ENCODE peak calls at places on chromosomes 11 and 22, in five cellular contexts. One of them, this sample, is unnamed.

GRCh38 chr11:26297179-26297970 is 34.6 kb upstream of the ANO3 start:
- DNase-seq in neural crest cell: peak
- DNase-seq in colonic mucosa: no peak
- DNase-seq in effector CD4-positive, alpha-beta T cell: no peak
- DNase-seq in cardiac fibroblast: peak
- DNase-seq in this sample: peak

GRCh38 chr11:15714641-15715399 is 600.1 kb downstream of the INSC start:
- DNase-seq in effector CD4-positive, alpha-beta T cell: no peak
- DNase-seq in cardiac fibroblast: no peak
- DNase-seq in colonic mucosa: no peak
- DNase-seq in neural crest cell: no peak
- DNase-seq in this sample: no peak

GRCh38 chr22:37190262-37190780 is 2.3 kb upstream of the C1QTNF6 start:
- DNase-seq in neural crest cell: no peak
- DNase-seq in colonic mucosa: no peak
- DNase-seq in effector CD4-positive, alpha-beta T cell: no peak
- DNase-seq in cardiac fibroblast: no peak
- DNase-seq in this sample: peak

GRCh38 chr11:75069473-75069872 is 27.2 kb downstream of the OR2AT4 start:
- DNase-seq in cardiac fibroblast: no peak
- DNase-seq in effector CD4-positive, alpha-beta T cell: no peak
- DNase-seq in colonic mucosa: no peak
- DNase-seq in neural crest cell: no peak
- DNase-seq in this sample: no peak

GRCh38 chr11:83628622-83629347 is 342.6 kb upstream of the CCDC90B start:
- DNase-seq in colonic mucosa: no peak
- DNase-seq in cardiac fibroblast: no peak
- DNase-seq in effector CD4-positive, alpha-beta T cell: no peak
- DNase-seq in neural crest cell: no peak
- DNase-seq in this sample: no peak

GRCh38 chr11:19683862-19684491 is 28.7 kb upstream of the NAV2 start:
- DNase-seq in cardiac fibroblast: no peak
- DNase-seq in effector CD4-positive, alpha-beta T cell: no peak
- DNase-seq in colonic mucosa: no peak
- DNase-seq in neural crest cell: no peak
- DNase-seq in this sample: no peak

GRCh38 chr11:12329797-12330196 is 47.6 kb upstream of the PARVA start:
- DNase-seq in cardiac fibroblast: no peak
- DNase-seq in neural crest cell: no peak
- DNase-seq in colonic mucosa: no peak
- DNase-seq in effector CD4-positive, alpha-beta T cell: no peak
- DNase-seq in this sample: peak

GRCh38 chr11:126415128-126415527 is 59.6 kb downstream of the ST3GAL4 start:
- DNase-seq in effector CD4-positive, alpha-beta T cell: no peak
- DNase-seq in colonic mucosa: peak
- DNase-seq in cardiac fibroblast: peak
- DNase-seq in neural crest cell: no peak
- DNase-seq in this sample: peak

GRCh38 chr11:92384807-92385206 is 160.2 kb downstream of the FAT3 start:
- DNase-seq in cardiac fibroblast: peak
- DNase-seq in effector CD4-positive, alpha-beta T cell: no peak
- DNase-seq in neural crest cell: no peak
- DNase-seq in colonic mucosa: no peak
- DNase-seq in this sample: peak

GRCh38 chr11:67160872-67161783 is 42.1 kb downstream of the KDM2A start:
- DNase-seq in effector CD4-positive, alpha-beta T cell: no peak
- DNase-seq in neural crest cell: no peak
- DNase-seq in cardiac fibroblast: no peak
- DNase-seq in colonic mucosa: no peak
- DNase-seq in this sample: peak

GRCh38 chr11:1353383-1354124 is 36.2 kb upstream of the BRSK2 start:
- DNase-seq in cardiac fibroblast: no peak
- DNase-seq in colonic mucosa: no peak
- DNase-seq in neural crest cell: no peak
- DNase-seq in effector CD4-positive, alpha-beta T cell: no peak
- DNase-seq in this sample: no peak

GRCh38 chr11:83864412-83865057 is 578.4 kb upstream of the CCDC90B start:
- DNase-seq in cardiac fibroblast: no peak
- DNase-seq in colonic mucosa: no peak
- DNase-seq in effector CD4-positive, alpha-beta T cell: no peak
- DNase-seq in neural crest cell: no peak
- DNase-seq in this sample: no peak

GRCh38 chr11:109424893-109425292 is 2.9 kb downstream of the C11orf87 start:
- DNase-seq in effector CD4-positive, alpha-beta T cell: no peak
- DNase-seq in colonic mucosa: peak
- DNase-seq in cardiac fibroblast: no peak
- DNase-seq in neural crest cell: peak
- DNase-seq in this sample: no peak

GRCh38 chr22:35726398-35726797 is 8.7 kb downstream of the APOL5 start:
- DNase-seq in cardiac fibroblast: no peak
- DNase-seq in colonic mucosa: no peak
- DNase-seq in effector CD4-positive, alpha-beta T cell: no peak
- DNase-seq in neural crest cell: no peak
- DNase-seq in this sample: no peak

GRCh38 chr11:113446112-113446511 is 29.1 kb downstream of the DRD2 start:
- DNase-seq in cardiac fibroblast: peak
- DNase-seq in effector CD4-positive, alpha-beta T cell: no peak
- DNase-seq in neural crest cell: no peak
- DNase-seq in colonic mucosa: no peak
- DNase-seq in this sample: no peak

GRCh38 chr11:74449369-74449931 is 17.9 kb downstream of the KCNE3 start:
- DNase-seq in effector CD4-positive, alpha-beta T cell: peak
- DNase-seq in colonic mucosa: peak
- DNase-seq in neural crest cell: peak
- DNase-seq in cardiac fibroblast: peak
- DNase-seq in this sample: peak

GRCh38 chr22:25111579-25112517 is 87.8 kb upstream of the CRYBB3 start:
- DNase-seq in effector CD4-positive, alpha-beta T cell: no peak
- DNase-seq in cardiac fibroblast: peak
- DNase-seq in neural crest cell: no peak
- DNase-seq in colonic mucosa: peak
- DNase-seq in this sample: no peak

GRCh38 chr11:65476632-65477270 is 22.1 kb upstream of the MALAT1 start:
- DNase-seq in effector CD4-positive, alpha-beta T cell: no peak
- DNase-seq in colonic mucosa: peak
- DNase-seq in cardiac fibroblast: no peak
- DNase-seq in neural crest cell: no peak
- DNase-seq in this sample: peak

GRCh38 chr11:46948378-46949131 is 12.0 kb downstream of the CSTPP1 start:
- DNase-seq in neural crest cell: no peak
- DNase-seq in colonic mucosa: peak
- DNase-seq in effector CD4-positive, alpha-beta T cell: no peak
- DNase-seq in cardiac fibroblast: peak
- DNase-seq in this sample: peak

GRCh38 chr11:101880208-101880607 is 34.6 kb upstream of the CEP126 start:
- DNase-seq in cardiac fibroblast: peak
- DNase-seq in effector CD4-positive, alpha-beta T cell: no peak
- DNase-seq in neural crest cell: no peak
- DNase-seq in colonic mucosa: no peak
- DNase-seq in this sample: peak

GRCh38 chr22:38835888-38836301 is 7.9 kb downstream of the NPTXR start:
- DNase-seq in neural crest cell: no peak
- DNase-seq in effector CD4-positive, alpha-beta T cell: no peak
- DNase-seq in colonic mucosa: no peak
- DNase-seq in cardiac fibroblast: no peak
- DNase-seq in this sample: no peak

GRCh38 chr11:65217441-65218423 is 36.0 kb downstream of the CAPN1 start:
- DNase-seq in effector CD4-positive, alpha-beta T cell: no peak
- DNase-seq in cardiac fibroblast: no peak
- DNase-seq in neural crest cell: no peak
- DNase-seq in colonic mucosa: no peak
- DNase-seq in this sample: no peak

GRCh38 chr22:33002035-33002434 is 56.1 kb downstream of the SYN3 start:
- DNase-seq in effector CD4-positive, alpha-beta T cell: no peak
- DNase-seq in neural crest cell: no peak
- DNase-seq in cardiac fibroblast: no peak
- DNase-seq in colonic mucosa: no peak
- DNase-seq in this sample: no peak

GRCh38 chr11:4606231-4607015 is 1.6 kb downstream of the TRIM68 start:
- DNase-seq in neural crest cell: no peak
- DNase-seq in effector CD4-positive, alpha-beta T cell: no peak
- DNase-seq in colonic mucosa: peak
- DNase-seq in cardiac fibroblast: peak
- DNase-seq in this sample: peak

GRCh38 chr11:128621491-128622136 is 34.3 kb upstream of the ETS1 start:
- DNase-seq in neural crest cell: no peak
- DNase-seq in cardiac fibroblast: peak
- DNase-seq in effector CD4-positive, alpha-beta T cell: no peak
- DNase-seq in colonic mucosa: no peak
- DNase-seq in this sample: peak

GRCh38 chr22:20750461-20751184 is 23.3 kb upstream of the SERPIND1 start:
- DNase-seq in cardiac fibroblast: peak
- DNase-seq in effector CD4-positive, alpha-beta T cell: no peak
- DNase-seq in neural crest cell: no peak
- DNase-seq in colonic mucosa: peak
- DNase-seq in this sample: peak

GRCh38 chr11:30914143-30914762 is 328.1 kb upstream of the MPPED2 start:
- DNase-seq in cardiac fibroblast: peak
- DNase-seq in neural crest cell: peak
- DNase-seq in colonic mucosa: peak
- DNase-seq in effector CD4-positive, alpha-beta T cell: no peak
- DNase-seq in this sample: peak

GRCh38 chr11:131522851-131523250 is 152.4 kb downstream of the NTM start:
- DNase-seq in neural crest cell: no peak
- DNase-seq in effector CD4-positive, alpha-beta T cell: no peak
- DNase-seq in cardiac fibroblast: no peak
- DNase-seq in colonic mucosa: no peak
- DNase-seq in this sample: no peak

GRCh38 chr22:29480512-29481264 is 670 bp downstream of the NEFH start:
- DNase-seq in colonic mucosa: no peak
- DNase-seq in effector CD4-positive, alpha-beta T cell: no peak
- DNase-seq in neural crest cell: peak
- DNase-seq in cardiac fibroblast: peak
- DNase-seq in this sample: peak

GRCh38 chr11:15649371-15650104 is 534.8 kb downstream of the INSC start:
- DNase-seq in colonic mucosa: no peak
- DNase-seq in effector CD4-positive, alpha-beta T cell: no peak
- DNase-seq in cardiac fibroblast: peak
- DNase-seq in neural crest cell: no peak
- DNase-seq in this sample: no peak

GRCh38 chr11:72191961-72192381 is at the start of gene FOLR1:
- DNase-seq in colonic mucosa: no peak
- DNase-seq in effector CD4-positive, alpha-beta T cell: no peak
- DNase-seq in cardiac fibroblast: no peak
- DNase-seq in neural crest cell: no peak
- DNase-seq in this sample: peak

GRCh38 chr11:13082588-13082987 is 73.5 kb downstream of the RASSF10 start:
- DNase-seq in effector CD4-positive, alpha-beta T cell: no peak
- DNase-seq in neural crest cell: no peak
- DNase-seq in cardiac fibroblast: no peak
- DNase-seq in colonic mucosa: no peak
- DNase-seq in this sample: no peak

GRCh38 chr11:36469881-36470802 is 39.9 kb downstream of the TRAF6 start:
- DNase-seq in neural crest cell: no peak
- DNase-seq in effector CD4-positive, alpha-beta T cell: no peak
- DNase-seq in colonic mucosa: no peak
- DNase-seq in cardiac fibroblast: peak
- DNase-seq in this sample: peak

GRCh38 chr11:68076371-68077042 is 37.7 kb downstream of the TCIRG1 start:
- DNase-seq in colonic mucosa: no peak
- DNase-seq in cardiac fibroblast: no peak
- DNase-seq in effector CD4-positive, alpha-beta T cell: no peak
- DNase-seq in neural crest cell: no peak
- DNase-seq in this sample: no peak

GRCh38 chr11:2205214-2205770 is 33.7 kb upstream of the TH start:
- DNase-seq in colonic mucosa: peak
- DNase-seq in cardiac fibroblast: no peak
- DNase-seq in effector CD4-positive, alpha-beta T cell: no peak
- DNase-seq in neural crest cell: no peak
- DNase-seq in this sample: no peak

GRCh38 chr22:48477031-48477721 is 1350.5 kb downstream of the BRD1 start:
- DNase-seq in neural crest cell: no peak
- DNase-seq in cardiac fibroblast: no peak
- DNase-seq in effector CD4-positive, alpha-beta T cell: no peak
- DNase-seq in colonic mucosa: no peak
- DNase-seq in this sample: no peak

GRCh38 chr11:72352859-72353551 is 81.3 kb downstream of the CLPB start:
- DNase-seq in colonic mucosa: no peak
- DNase-seq in effector CD4-positive, alpha-beta T cell: no peak
- DNase-seq in neural crest cell: peak
- DNase-seq in cardiac fibroblast: peak
- DNase-seq in this sample: peak